ENCODE peak calls at places on chromosomes 7 and 10, in six cellular contexts. Q, R, H, L, T and I are unnamed samples. For H3K36me3, the result is how much of the 10 kb centered on the place peaks cover.

GRCh38 chr7:71871446-71871845 is 540.7 kb downstream of the CALN1 start:
- DNase-seq in Q (no peak), R (no peak), H (no peak), L (no peak), T (no peak), I (no peak)

GRCh38 chr7:25944777-25945176 is 207.2 kb upstream of the NFE2L3 start:
- DNase-seq in Q (no peak), R (no peak), H (no peak), L (no peak), T (no peak), I (no peak)

GRCh38 chr7:95199779-95200558 is 124.4 kb downstream of the PON1 start:
- DNase-seq in Q (no peak), R (peak), H (peak), L (no peak), T (peak), I (peak)

GRCh38 chr10:72335394-72336258 is 19.1 kb downstream of the DNAJB12 start:
- DNase-seq in Q (peak), R (peak), H (no peak), L (peak), T (peak), I (peak)

GRCh38 chr7:127751062-127751722 is 99.2 kb downstream of the SND1 start:
- DNase-seq in Q (no peak), R (no peak), H (no peak), L (no peak), T (peak), I (peak)

GRCh38 chr10:103806376-103807320 is 48.7 kb downstream of the SH3PXD2A start:
- DNase-seq in Q (no peak), R (no peak), H (no peak), L (peak), T (no peak), I (no peak)

GRCh38 chr10:14600065-14600464 is 174.6 kb downstream of the FAM107B start:
- DNase-seq in Q (no peak), R (no peak), H (no peak), L (no peak), T (no peak), I (no peak)

GRCh38 chr7:64883113-64883905 is 19.8 kb upstream of the ZNF273 start:
- DNase-seq in Q (peak), R (peak), H (no peak), L (no peak), T (no peak), I (no peak)

GRCh38 chr10:118692911-118693310 is 61.9 kb downstream of the CACUL1 start:
- DNase-seq in Q (no peak), R (no peak), H (no peak), L (no peak), T (peak), I (peak)

GRCh38 chr10:501596-501995 is 187.9 kb downstream of the DIP2C start:
- DNase-seq in Q (no peak), R (no peak), H (no peak), L (no peak), T (no peak), I (no peak)

GRCh38 chr7:158037211-158037610 is 550.4 kb downstream of the PTPRN2 start:
- DNase-seq in Q (no peak), R (no peak), H (no peak), L (no peak), T (no peak), I (no peak)

GRCh38 chr7:1123721-1124120 is 35.8 kb downstream of the GPER1 start:
- DNase-seq in Q (no peak), R (peak), H (peak), L (peak), T (peak), I (peak)

GRCh38 chr10:57513637-57514036 is 754.1 kb downstream of the IPMK start:
- DNase-seq in Q (no peak), R (no peak), H (no peak), L (no peak), T (no peak), I (no peak)

GRCh38 chr10:8874972-8875371 is 820.5 kb downstream of the GATA3 start:
- DNase-seq in Q (no peak), R (no peak), H (no peak), L (no peak), T (no peak), I (no peak)

GRCh38 chr10:124701881-124702656 is 42.1 kb downstream of the FAM53B start:
- DNase-seq in Q (no peak), R (peak), H (no peak), L (peak), T (peak), I (peak)

GRCh38 chr7:1458676-1459511 is at the start of gene MICALL2:
- DNase-seq in Q (no peak), R (peak), H (peak), L (peak), T (peak), I (peak)

GRCh38 chr7:6166443-6166871 is 106.0 kb downstream of the CYTH3 start:
- DNase-seq in Q (no peak), R (no peak), H (no peak), L (no peak), T (no peak), I (no peak)

GRCh38 chr7:47890606-47891005 is 57.7 kb downstream of the PKD1L1 start:
- DNase-seq in Q (no peak), R (no peak), H (no peak), L (no peak), T (no peak), I (no peak)

GRCh38 chr7:47895026-47895425 is 53.2 kb downstream of the PKD1L1 start:
- DNase-seq in Q (no peak), R (no peak), H (no peak), L (no peak), T (no peak), I (no peak)

GRCh38 chr7:47893721-47894365 is 54.4 kb downstream of the PKD1L1 start:
- DNase-seq in Q (no peak), R (no peak), H (no peak), L (no peak), T (no peak), I (no peak)

GRCh38 chr7:47890125-47890524 is 58.1 kb downstream of the PKD1L1 start:
- DNase-seq in Q (no peak), R (no peak), H (no peak), L (no peak), T (no peak), I (no peak)

DNA sequence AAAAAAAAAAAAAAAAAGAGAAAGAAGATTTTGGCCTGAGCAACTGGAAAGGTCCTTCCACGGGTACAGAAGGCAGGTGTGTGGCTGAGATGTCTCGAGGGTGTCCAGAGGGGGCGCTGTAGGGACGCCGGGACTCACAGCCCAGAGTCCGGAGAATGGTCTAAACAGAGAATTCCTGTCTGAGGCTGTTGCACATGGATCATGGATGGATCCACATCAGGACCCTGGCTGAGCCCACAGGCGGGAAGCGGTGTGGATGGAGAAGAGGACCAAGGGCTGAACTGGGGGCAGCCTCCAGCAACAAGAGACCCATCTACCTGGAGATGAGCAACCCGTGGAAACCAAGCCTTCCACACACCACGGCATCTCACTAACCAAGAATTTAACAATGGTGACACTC is 55.0 kb downstream of the PKD1L1 start:
- DNase-seq in Q (no peak), R (no peak), H (peak), L (no peak), T (no peak), I (no peak)
- TF ChIP-seq CTCF in Q (no peak), R (no peak), H (peak), L (peak), T (no peak), I (peak)

DNA sequence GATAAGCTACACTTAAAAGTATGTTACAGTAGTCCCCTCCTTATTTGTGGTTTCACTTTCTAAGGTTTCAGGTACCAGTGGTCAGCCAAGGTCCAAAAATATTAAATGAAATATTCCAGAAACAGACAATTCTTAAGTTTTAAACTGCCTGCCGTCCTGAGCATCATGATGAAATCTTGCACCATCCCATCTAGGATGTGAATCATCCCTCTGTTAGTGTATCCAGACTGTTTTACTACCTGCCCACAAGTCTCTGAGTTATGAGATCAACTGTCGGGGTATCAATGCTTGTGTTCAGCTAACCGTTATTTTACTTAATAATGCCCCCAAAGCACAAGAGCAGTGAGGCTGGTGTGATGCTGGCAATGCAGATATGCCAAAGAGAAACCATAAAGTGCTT is 11.4 kb downstream of the KDM7A start:
- DNase-seq in Q (no peak), R (no peak), H (no peak), L (no peak), T (peak), I (peak)
- H3K4me3 ChIP-seq in Q (no peak), R (no peak), H (no peak), L (no peak), T (peak), I (no peak)

GRCh38 chr10:30992671-30993070 is 39.0 kb downstream of the ZNF438 start:
- DNase-seq in Q (no peak), R (no peak), H (no peak), L (no peak), T (no peak), I (no peak)

GRCh38 chr10:30991647-30992011 is 40.0 kb downstream of the ZNF438 start:
- DNase-seq in Q (no peak), R (no peak), H (no peak), L (no peak), T (no peak), I (no peak)

GRCh38 chr10:30990351-30990750 is 41.3 kb downstream of the ZNF438 start:
- DNase-seq in Q (no peak), R (no peak), H (no peak), L (no peak), T (no peak), I (no peak)

GRCh38 chr10:30993155-30993554 is 38.5 kb downstream of the ZNF438 start:
- DNase-seq in Q (no peak), R (no peak), H (no peak), L (no peak), T (no peak), I (no peak)

DNA sequence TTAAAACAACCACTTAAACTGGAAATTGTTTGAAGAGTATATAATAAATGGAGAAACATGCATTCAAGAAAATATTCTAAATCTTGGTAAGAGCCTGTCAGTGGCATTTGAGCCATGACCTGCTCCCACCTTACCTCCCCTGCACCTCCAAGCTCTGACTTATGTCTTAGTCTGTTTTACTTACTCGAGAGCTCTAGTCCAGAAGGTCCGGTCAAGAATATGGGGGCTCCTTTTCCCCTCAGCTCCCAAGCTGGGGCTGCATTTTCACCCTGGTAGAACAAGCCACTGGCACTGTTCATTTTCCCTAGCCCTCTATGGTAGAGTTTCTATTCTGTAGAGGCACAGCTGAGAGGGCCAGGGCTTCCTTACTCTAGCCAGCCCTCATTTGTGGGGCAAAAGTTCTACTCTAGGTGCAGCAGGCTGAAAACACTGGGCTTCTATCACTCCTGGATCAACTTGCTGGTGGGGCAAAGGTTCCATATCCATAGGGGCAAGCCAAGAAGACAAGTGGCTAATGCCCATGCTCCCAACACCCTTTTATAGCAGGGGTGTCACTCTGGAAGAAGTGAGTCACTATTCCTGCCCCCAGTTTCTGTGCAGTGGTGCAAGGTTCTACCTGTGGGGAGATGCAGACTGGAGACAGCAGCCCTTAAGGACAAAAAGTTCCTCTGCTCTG is 40.6 kb downstream of the ZNF438 start:
- DNase-seq in Q (no peak), R (no peak), H (no peak), L (no peak), T (no peak), I (no peak)
- H3K36me3 ChIP-seq in Q (under half), R (under half), H (under half), L (under half), T (under half), I (under half)

GRCh38 chr10:35025916-35026315 is 64.2 kb downstream of the CUL2 start:
- DNase-seq in Q (no peak), R (no peak), H (no peak), L (no peak), T (peak), I (no peak)

GRCh38 chr10:35027567-35027966 is 62.6 kb downstream of the CUL2 start:
- DNase-seq in Q (no peak), R (no peak), H (peak), L (no peak), T (peak), I (no peak)
- TF ChIP-seq CTCF in Q (no peak), R (no peak), H (peak), L (peak), T (no peak), I (peak)

DNA sequence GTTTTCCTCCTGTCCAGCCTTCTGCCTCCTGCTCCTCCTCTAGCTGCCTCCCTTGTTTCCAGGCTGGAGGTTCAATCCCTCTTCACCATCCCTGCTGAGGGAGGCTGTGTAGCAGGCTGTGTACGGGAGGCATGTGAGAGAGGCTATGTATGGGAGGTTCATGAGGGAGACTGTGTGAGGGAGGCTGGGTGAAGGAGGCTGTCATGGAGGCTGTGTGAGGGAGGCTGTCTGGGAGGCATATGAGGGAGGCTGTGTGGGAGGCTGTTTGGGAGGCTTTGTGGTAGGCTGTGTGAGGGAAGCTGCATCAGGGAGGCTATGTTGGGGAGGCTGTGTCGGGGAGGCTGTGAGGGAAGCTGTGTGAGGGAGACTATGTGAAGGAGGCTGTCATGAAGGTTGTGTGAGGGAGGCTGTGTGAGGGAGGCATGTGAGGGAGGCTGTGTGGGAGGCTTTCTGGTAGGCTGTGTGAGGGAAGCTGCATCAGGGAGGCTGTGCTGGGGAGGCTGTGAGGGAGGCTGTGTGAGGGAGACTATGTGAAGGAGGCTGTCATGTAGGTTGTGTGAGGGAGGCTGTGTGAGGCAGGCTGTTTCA is 123.7 kb upstream of the RNF32 start:
- DNase-seq in Q (no peak), R (no peak), H (no peak), L (no peak), T (no peak), I (no peak)
- H3K4me3 ChIP-seq in Q (no peak), R (no peak), H (no peak), L (no peak), T (no peak), I (no peak)

GRCh38 chr10:6225263-6225814 is 22.6 kb downstream of the PFKFB3 start:
- DNase-seq in Q (no peak), R (no peak), H (no peak), L (no peak), T (no peak), I (no peak)

GRCh38 chr10:6226216-6226615 is 23.5 kb downstream of the PFKFB3 start:
- DNase-seq in Q (no peak), R (no peak), H (no peak), L (no peak), T (no peak), I (no peak)

GRCh38 chr10:6222755-6223154 is 20.0 kb downstream of the PFKFB3 start:
- DNase-seq in Q (no peak), R (no peak), H (no peak), L (no peak), T (no peak), I (no peak)

GRCh38 chr10:6223981-6224380 is 21.2 kb downstream of the PFKFB3 start:
- DNase-seq in Q (no peak), R (no peak), H (no peak), L (no peak), T (no peak), I (no peak)

GRCh38 chr10:6224781-6225180 is 22.0 kb downstream of the PFKFB3 start:
- DNase-seq in Q (no peak), R (no peak), H (no peak), L (no peak), T (no peak), I (no peak)
- H3K36me3 ChIP-seq in Q (under half), R (under half), H (half or more), L (half or more), T (under half), I (half or more)